ENCODE peak calls at places on chromosomes 11 and 22, in five cellular contexts. Q is epithelial cell of proximal tubule, F is colonic mucosa, P is HCT116, L is fibroblast of lung. Z is an unnamed sample.

GRCh38 chr11:2794947-2795346 is 90.6 kb downstream of the CDKN1C start:
- DNase-seq in Q (no peak), F (no peak), P (no peak), L (no peak), Z (no peak)

GRCh38 chr11:7672960-7673723 is at the start of gene CYB5R2:
- DNase-seq in Q (no peak), F (peak; percentile 85), P (peak; percentile 13), L (peak; percentile 59), Z (no peak)

GRCh38 chr11:88164320-88164719 is 10.9 kb downstream of the RAB38 start:
- DNase-seq in Q (no peak), F (no peak), P (no peak), L (no peak), Z (no peak)

GRCh38 chr11:76603202-76603601 is 67.3 kb downstream of the LRRC32 start:
- DNase-seq in Q (no peak), F (peak; percentile 18), P (no peak), L (no peak), Z (no peak)

GRCh38 chr11:17276236-17277023 is at the start of gene NUCB2:
- DNase-seq in Q (peak; percentile 27), F (peak; percentile 98), P (peak; percentile 89), L (peak; percentile 94), Z (peak; percentile 96)

GRCh38 chr22:27880778-27881394 is 38.2 kb downstream of the PITPNB start:
- DNase-seq in Q (peak; percentile 31), F (peak; percentile 57), P (peak; percentile 47), L (peak; percentile 89), Z (peak; percentile 64)

GRCh38 chr22:26953380-26953807 is 296.0 kb downstream of the MIAT start:
- DNase-seq in Q (no peak), F (no peak), P (no peak), L (no peak), Z (no peak)

GRCh38 chr11:77517226-77517625 is 43.3 kb upstream of the PAK1 start:
- DNase-seq in Q (no peak), F (no peak), P (no peak), L (no peak), Z (no peak)

GRCh38 chr11:86015699-86016098 is 53.2 kb downstream of the PICALM start:
- DNase-seq in Q (no peak), F (no peak), P (no peak), L (no peak), Z (no peak)

GRCh38 chr11:130554241-130555055 is 106.0 kb downstream of the ADAMTS15 start:
- DNase-seq in Q (no peak), F (no peak), P (no peak), L (no peak), Z (no peak)

GRCh38 chr11:117445097-117445658 is 117.5 kb downstream of the CEP164 start:
- DNase-seq in Q (no peak), F (no peak), P (no peak), L (no peak), Z (no peak)

GRCh38 chr11:27902981-27903624 is 202.8 kb upstream of the BDNF start:
- DNase-seq in Q (peak; percentile 80), F (no peak), P (no peak), L (peak; percentile 11), Z (peak; percentile 22)

GRCh38 chr11:92272651-92273050 is 48.0 kb downstream of the FAT3 start:
- DNase-seq in Q (no peak), F (no peak), P (no peak), L (no peak), Z (no peak)

GRCh38 chr11:60924110-60924905 is at the start of gene TMEM132A:
- DNase-seq in Q (no peak), F (peak; percentile 83), P (peak; percentile 37), L (peak; percentile 61), Z (peak; percentile 72)

GRCh38 chr22:38419121-38419863 is 35.7 kb downstream of the KCNJ4 start:
- DNase-seq in Q (no peak), F (no peak), P (no peak), L (no peak), Z (no peak)

GRCh38 chr11:131622193-131622592 is 251.8 kb downstream of the NTM start:
- DNase-seq in Q (no peak), F (no peak), P (no peak), L (no peak), Z (no peak)

GRCh38 chr11:58575377-58576020 is at the start of gene LPXN:
- DNase-seq in Q (no peak), F (no peak), P (no peak), L (no peak), Z (peak; percentile 24)
- TF ChIP-seq CTCF in Q (no peak), F (no peak), P (no peak), L (no peak), Z (no peak)

GRCh38 chr11:32713496-32713895 is 81.0 kb downstream of the CCDC73 start:
- DNase-seq in Q (no peak), F (no peak), P (peak; percentile 8), L (peak; percentile 20), Z (peak; percentile 8)
- TF ChIP-seq CTCF in Q (peak; percentile 67), F (no peak), P (peak; percentile 69), L (peak; percentile 28), Z (peak; percentile 36)

DNA sequence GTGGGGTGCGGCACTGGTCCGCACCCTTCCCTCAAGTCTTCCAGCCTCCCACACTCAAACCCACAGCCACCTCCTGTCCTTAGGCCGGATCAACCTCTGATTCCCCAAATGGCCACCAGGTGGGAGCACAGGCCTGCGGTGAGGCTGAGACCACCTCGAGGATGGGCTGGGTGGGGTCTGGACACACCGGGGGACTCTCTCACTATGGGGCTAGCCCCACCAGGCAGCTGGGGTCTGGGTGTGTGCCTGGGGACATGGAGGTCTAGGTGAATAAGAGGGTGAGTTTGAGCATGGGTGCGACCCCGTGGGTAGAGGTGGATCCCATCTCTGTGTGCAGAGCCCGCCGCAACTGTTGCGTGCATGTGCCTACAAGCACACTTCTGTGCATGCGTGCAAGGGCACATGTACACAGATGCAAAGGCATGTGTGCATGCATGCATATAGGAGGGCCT is 32.6 kb downstream of the MYO18B start:
- DNase-seq in Q (no peak), F (no peak), P (no peak), L (no peak), Z (no peak)
- TF ChIP-seq CTCF in Q (peak; percentile 60), F (peak; percentile 10), P (peak; percentile 30), L (peak; percentile 26), Z (peak; percentile 26)

GRCh38 chr22:29212738-29213137 is 7.0 kb downstream of the EMID1 start:
- DNase-seq in Q (no peak), F (no peak), P (no peak), L (no peak), Z (no peak)

GRCh38 chr22:29209624-29209929 is 3.9 kb downstream of the EMID1 start:
- DNase-seq in Q (no peak), F (no peak), P (no peak), L (no peak), Z (peak; percentile 1)

GRCh38 chr22:29208879-29209623 is 3.4 kb downstream of the EMID1 start:
- DNase-seq in Q (no peak), F (no peak), P (no peak), L (no peak), Z (no peak)

GRCh38 chr22:29213481-29213880 is 7.8 kb downstream of the EMID1 start:
- DNase-seq in Q (no peak), F (no peak), P (no peak), L (no peak), Z (no peak)

DNA sequence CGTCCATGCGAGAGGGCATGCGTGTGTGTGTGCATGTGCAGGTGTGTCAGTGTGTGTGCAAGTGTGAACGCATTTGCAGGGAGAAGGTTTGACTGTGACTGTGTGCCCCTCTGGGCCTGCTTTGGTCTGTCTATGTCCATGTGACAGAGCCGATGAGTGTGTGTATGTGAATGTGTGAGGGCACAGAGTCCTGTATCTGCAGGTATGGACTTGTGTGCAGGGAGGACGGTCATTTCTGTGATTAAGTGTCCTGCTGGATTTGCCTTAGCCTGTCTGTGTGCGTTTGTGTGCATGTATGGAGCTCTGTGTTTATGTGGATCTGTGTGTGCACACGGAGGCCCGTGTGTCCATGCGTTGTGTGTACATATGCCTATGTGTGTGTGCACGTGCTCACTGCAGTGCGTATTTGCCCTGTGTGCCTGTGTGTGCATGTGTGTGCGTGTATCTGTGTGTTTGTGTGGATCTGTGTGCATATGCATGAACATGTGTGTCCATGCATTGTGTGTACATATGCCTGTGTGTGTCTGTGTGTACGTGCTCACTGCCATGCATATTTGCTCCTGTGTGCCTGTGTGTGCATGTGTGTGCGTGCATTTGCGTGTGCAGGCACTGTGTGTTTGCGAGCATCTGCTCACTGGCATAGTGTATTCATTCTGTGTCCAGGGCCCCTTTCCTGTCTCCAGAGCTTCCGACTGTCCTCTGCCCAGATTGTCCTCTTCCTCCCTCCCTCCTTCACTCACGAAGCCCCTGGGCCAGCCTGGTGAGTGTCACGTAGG is 5.6 kb downstream of the EMID1 start:
- DNase-seq in Q (no peak), F (no peak), P (no peak), L (no peak), Z (no peak)
- TF ChIP-seq CTCF in Q (no peak), F (no peak), P (no peak), L (no peak), Z (no peak)

DNA sequence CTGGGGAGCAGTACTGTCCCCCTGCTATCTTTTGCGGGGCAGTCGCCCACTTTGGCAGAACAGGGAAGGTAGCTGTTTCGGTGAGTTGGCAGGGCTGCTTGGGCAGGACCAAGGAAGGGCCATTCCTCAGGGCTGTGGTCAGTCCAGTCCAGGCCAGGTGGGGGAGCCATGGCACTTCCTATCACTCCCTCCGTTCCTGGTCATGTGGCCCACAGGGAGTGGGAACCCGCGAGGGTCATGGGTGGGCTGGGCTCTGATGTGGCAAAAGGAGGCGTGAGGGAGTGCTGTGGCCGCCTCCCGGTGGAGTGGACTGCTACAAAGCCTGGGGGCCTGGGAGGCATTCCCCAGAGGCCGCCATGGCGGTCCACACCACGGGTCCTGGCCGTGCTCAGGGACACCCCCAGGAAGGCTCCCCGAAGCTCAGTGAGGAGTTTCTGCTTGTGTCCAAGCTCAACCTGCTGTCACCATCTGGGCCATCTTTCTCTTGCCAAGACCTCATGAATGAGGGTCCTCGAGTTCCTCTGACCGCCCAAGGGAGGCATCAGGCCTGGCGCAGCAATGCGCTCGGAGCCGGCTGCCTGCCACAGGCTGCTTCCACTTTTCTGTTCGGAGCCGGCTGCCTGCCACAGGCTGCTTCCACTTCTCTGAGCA is 11.9 kb downstream of the CHID1 start:
- DNase-seq in Q (no peak), F (no peak), P (no peak), L (peak; percentile 24), Z (no peak)
- TF ChIP-seq CTCF in Q (peak; percentile 45), F (no peak), P (no peak), L (no peak), Z (no peak)

DNA sequence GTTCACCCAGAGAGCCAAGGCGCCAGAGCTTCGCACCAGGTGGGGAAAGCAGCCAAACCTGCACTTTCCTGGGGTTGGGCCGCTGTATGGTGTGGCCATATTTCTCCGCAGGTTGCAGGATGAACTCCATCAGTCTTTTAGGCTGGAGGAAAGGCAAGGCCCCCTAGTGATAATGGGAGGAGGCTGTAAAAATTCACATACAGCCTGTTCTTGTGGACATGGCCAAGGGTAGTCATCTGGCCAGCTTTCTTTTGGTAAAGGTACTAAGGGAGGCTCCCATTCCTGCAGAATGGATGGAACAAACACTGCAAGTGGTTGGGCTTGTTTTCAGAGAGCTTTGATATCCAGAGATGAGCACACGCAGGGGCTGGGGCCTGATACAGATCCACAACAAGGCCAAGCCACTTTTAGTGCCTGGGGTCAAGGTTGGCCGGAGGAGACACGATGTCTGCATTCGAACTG is 29.6 kb downstream of the C22orf31 start:
- DNase-seq in Q (no peak), F (no peak), P (no peak), L (no peak), Z (peak; percentile 11)
- TF ChIP-seq CTCF in Q (peak; percentile 9), F (no peak), P (no peak), L (peak; percentile 4), Z (no peak)

DNA sequence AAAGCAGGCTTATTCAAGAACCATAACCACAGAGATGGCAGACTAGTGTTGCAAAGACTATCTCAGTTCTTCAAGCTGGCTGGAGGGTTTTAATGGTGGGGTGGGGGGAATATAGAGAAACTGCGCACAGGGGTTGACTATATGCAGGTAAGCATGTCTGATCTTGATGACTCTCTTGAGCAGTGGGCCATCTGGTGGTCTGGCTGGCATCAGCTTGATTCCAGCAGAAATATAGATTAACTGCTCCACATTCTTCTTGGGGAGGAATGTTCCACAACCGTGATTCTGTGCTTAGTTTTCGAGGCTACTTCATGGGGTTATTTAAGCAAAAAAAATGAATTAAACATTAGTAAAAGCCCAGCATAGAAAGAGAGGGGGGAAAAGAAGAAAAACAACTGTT is 158.8 kb upstream of the PGR start:
- DNase-seq in Q (no peak), F (no peak), P (no peak), L (no peak), Z (no peak)
- TF ChIP-seq CTCF in Q (no peak), F (no peak), P (no peak), L (no peak), Z (no peak)